ENCODE peak calls at places on chromosomes 5 and 9, in ten cellular contexts. C is HCT116; M is astrocyte; E is CD8-positive, alpha-beta T cell; A is endothelial cell; J is A549; F is gastrocnemius medialis; Y is right lobe of liver; H is adrenal gland; N is foreskin fibroblast. L is an unnamed sample.

GRCh38 chr5:61641748-61642565 is 309.9 kb downstream of the ZSWIM6 start:
- DNase-seq in C (no peak), M (no peak), E (no peak), A (no peak), J (no peak), F (no peak), Y (no peak), H (no peak), N (peak), L (no peak)

GRCh38 chr5:57816108-57816507 is 333.5 kb upstream of the ACTBL2 start:
- DNase-seq in C (peak), M (peak), E (no peak), A (no peak), J (peak), F (no peak), Y (no peak), H (no peak), N (peak), L (peak)

GRCh38 chr9:79742145-79742820 is 170.5 kb downstream of the TLE4 start:
- DNase-seq in C (no peak), M (peak), E (no peak), A (no peak), J (no peak), F (no peak), Y (no peak), H (no peak), N (no peak), L (no peak)

GRCh38 chr5:39506216-39506615 is 81.4 kb upstream of the DAB2 start:
- DNase-seq in C (no peak), M (no peak), E (no peak), A (no peak), J (no peak), F (no peak), Y (no peak), H (no peak), N (no peak), L (no peak)

GRCh38 chr9:14314424-14314928 is 535 bp upstream of the NFIB start:
- DNase-seq in C (peak), M (peak), E (no peak), A (peak), J (peak), F (peak), Y (peak), H (peak), N (peak), L (no peak)

GRCh38 chr9:4138180-4138579 is 161.7 kb downstream of the GLIS3 start:
- DNase-seq in C (no peak), M (no peak), E (no peak), A (no peak), J (no peak), F (no peak), Y (no peak), H (no peak), N (no peak), L (no peak)

GRCh38 chr5:140794594-140795258 is at the start of gene PCDHA2:
- DNase-seq in C (no peak), M (no peak), E (no peak), A (no peak), J (peak), F (no peak), Y (no peak), H (no peak), N (no peak), L (no peak)

GRCh38 chr5:116231288-116231687 is 146.5 kb downstream of the COMMD10 start:
- DNase-seq in C (no peak), M (no peak), E (no peak), A (no peak), J (no peak), F (no peak), Y (no peak), H (no peak), N (no peak), L (no peak)

GRCh38 chr9:99365233-99365980 is 143.3 kb downstream of the SEC61B start:
- DNase-seq in C (no peak), M (peak), E (no peak), A (no peak), J (no peak), F (no peak), Y (no peak), H (no peak), N (peak), L (no peak)

GRCh38 chr9:21455320-21455719 is 15.1 kb downstream of the IFNA1 start:
- DNase-seq in C (peak), M (no peak), E (no peak), A (peak), J (peak), F (no peak), Y (no peak), H (no peak), N (peak), L (no peak)

GRCh38 chr9:115006660-115007059 is 76.3 kb upstream of the TNFSF8 start:
- DNase-seq in C (no peak), M (peak), E (no peak), A (no peak), J (no peak), F (no peak), Y (no peak), H (no peak), N (peak), L (no peak)

GRCh38 chr9:137218754-137219271 is 3.2 kb downstream of the RNF208 start:
- DNase-seq in C (no peak), M (peak), E (no peak), A (no peak), J (peak), F (no peak), Y (no peak), H (peak), N (peak), L (no peak)

GRCh38 chr5:14147210-14147609 is 4.1 kb downstream of the TRIO start:
- DNase-seq in C (no peak), M (no peak), E (no peak), A (no peak), J (no peak), F (no peak), Y (no peak), H (no peak), N (no peak), L (no peak)

GRCh38 chr5:132008961-132009680 is 2.3 kb downstream of the ACSL6 start:
- DNase-seq in C (no peak), M (no peak), E (no peak), A (no peak), J (no peak), F (peak), Y (no peak), H (peak), N (no peak), L (no peak)

GRCh38 chr5:56481147-56481997 is 248.2 kb upstream of the ANKRD55 start:
- DNase-seq in C (no peak), M (no peak), E (peak), A (peak), J (peak), F (peak), Y (peak), H (peak), N (peak), L (no peak)

GRCh38 chr5:81837667-81838306 is 86.9 kb upstream of the SSBP2 start:
- DNase-seq in C (no peak), M (no peak), E (no peak), A (no peak), J (no peak), F (no peak), Y (no peak), H (no peak), N (no peak), L (no peak)

GRCh38 chr9:130421802-130422276 is 22.9 kb upstream of the ASS1 start:
- DNase-seq in C (no peak), M (peak), E (no peak), A (no peak), J (no peak), F (no peak), Y (no peak), H (no peak), N (peak), L (no peak)

GRCh38 chr5:28254846-28255245 is 1216.5 kb upstream of the CDH9 start:
- DNase-seq in C (no peak), M (peak), E (no peak), A (no peak), J (no peak), F (no peak), Y (no peak), H (no peak), N (no peak), L (no peak)

GRCh38 chr5:32584651-32585050 is 706 bp upstream of the SUB1 start:
- DNase-seq in C (no peak), M (no peak), E (no peak), A (no peak), J (no peak), F (no peak), Y (no peak), H (no peak), N (no peak), L (no peak)

GRCh38 chr5:65926893-65927292 is 518 bp downstream of the ERBIN start:
- DNase-seq in C (no peak), M (no peak), E (peak), A (no peak), J (no peak), F (no peak), Y (no peak), H (peak), N (peak), L (no peak)

GRCh38 chr5:77337716-77338115 is 127.2 kb downstream of the PDE8B start:
- DNase-seq in C (no peak), M (no peak), E (no peak), A (no peak), J (no peak), F (no peak), Y (no peak), H (no peak), N (no peak), L (no peak)

GRCh38 chr5:143471041-143471509 is 67.6 kb upstream of the NR3C1 start:
- DNase-seq in C (no peak), M (peak), E (no peak), A (no peak), J (no peak), F (no peak), Y (no peak), H (no peak), N (peak), L (peak)

GRCh38 chr9:34510506-34511159 is 12.2 kb downstream of the ENHO start:
- DNase-seq in C (no peak), M (no peak), E (no peak), A (no peak), J (no peak), F (no peak), Y (no peak), H (no peak), N (no peak), L (no peak)

DNA sequence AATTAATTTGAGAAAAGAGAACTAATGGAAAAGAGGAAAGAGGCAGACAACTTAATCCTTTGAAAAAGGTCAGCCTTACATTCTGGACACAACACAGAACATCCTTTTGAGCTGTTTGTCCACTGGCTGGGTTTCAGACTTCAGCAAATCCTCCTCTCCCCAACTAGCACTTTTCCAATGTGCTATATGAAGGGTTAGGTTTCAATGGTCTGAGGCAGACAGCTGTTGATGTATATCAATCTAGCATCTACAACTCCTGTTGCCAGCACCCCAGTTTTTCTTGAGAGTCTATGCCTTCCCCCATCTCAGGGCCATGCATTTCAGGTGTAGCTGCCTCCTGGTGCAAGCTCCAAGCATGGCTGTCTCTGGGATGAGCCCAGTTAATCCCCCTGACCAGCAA is 174.2 kb downstream of the TRIM32 start:
- DNase-seq in C (no peak), M (no peak), E (no peak), A (no peak), J (no peak), F (no peak), Y (no peak), H (no peak), N (no peak), L (no peak)
- TF ChIP-seq CTCF in C (no peak), M (no peak), E (no peak), A (no peak), J (no peak), F (no peak), Y (no peak), H (no peak), N (no peak), L (no peak)

GRCh38 chr5:90386099-90386710 is 23.4 kb downstream of the CETN3 start:
- DNase-seq in C (peak), M (peak), E (no peak), A (no peak), J (no peak), F (no peak), Y (no peak), H (no peak), N (peak), L (no peak)
- TF ChIP-seq CTCF in C (peak), M (peak), E (peak), A (peak), J (peak), F (no peak), Y (peak), H (peak), N (peak), L (peak)

GRCh38 chr5:16550316-16550952 is 66.4 kb downstream of the RETREG1 start:
- DNase-seq in C (peak), M (peak), E (peak), A (peak), J (peak), F (peak), Y (no peak), H (no peak), N (peak), L (no peak)
- TF ChIP-seq CTCF in C (peak), M (peak), E (peak), A (peak), J (peak), F (peak), Y (peak), H (peak), N (peak), L (peak)

GRCh38 chr9:109191746-109192145 is 24.7 kb upstream of the FRRS1L start:
- DNase-seq in C (no peak), M (no peak), E (no peak), A (no peak), J (no peak), F (no peak), Y (no peak), H (no peak), N (no peak), L (no peak)

GRCh38 chr9:109194157-109194556 is 27.1 kb upstream of the FRRS1L start:
- DNase-seq in C (no peak), M (peak), E (no peak), A (no peak), J (no peak), F (no peak), Y (no peak), H (no peak), N (peak), L (no peak)

GRCh38 chr9:109186857-109187256 is 19.8 kb upstream of the FRRS1L start:
- DNase-seq in C (no peak), M (no peak), E (no peak), A (no peak), J (no peak), F (no peak), Y (no peak), H (no peak), N (no peak), L (no peak)

GRCh38 chr9:109190151-109190550 is 23.1 kb upstream of the FRRS1L start:
- DNase-seq in C (no peak), M (peak), E (no peak), A (no peak), J (no peak), F (no peak), Y (no peak), H (no peak), N (no peak), L (no peak)

GRCh38 chr9:109192732-109193361 is 25.8 kb upstream of the FRRS1L start:
- DNase-seq in C (peak), M (no peak), E (no peak), A (peak), J (peak), F (no peak), Y (no peak), H (peak), N (no peak), L (no peak)
- TF ChIP-seq CTCF in C (peak), M (peak), E (no peak), A (no peak), J (peak), F (no peak), Y (peak), H (peak), N (peak), L (peak)

GRCh38 chr9:90299963-90300362 is 342.7 kb downstream of the DIRAS2 start:
- DNase-seq in C (no peak), M (no peak), E (no peak), A (no peak), J (no peak), F (no peak), Y (no peak), H (no peak), N (no peak), L (no peak)

GRCh38 chr9:90306118-90306517 is 336.5 kb downstream of the DIRAS2 start:
- DNase-seq in C (no peak), M (no peak), E (no peak), A (no peak), J (no peak), F (no peak), Y (no peak), H (no peak), N (no peak), L (no peak)

GRCh38 chr9:90307177-90307833 is 335.3 kb downstream of the DIRAS2 start:
- DNase-seq in C (no peak), M (peak), E (no peak), A (no peak), J (no peak), F (no peak), Y (no peak), H (no peak), N (no peak), L (no peak)

GRCh38 chr9:90300901-90301688 is 341.5 kb downstream of the DIRAS2 start:
- DNase-seq in C (peak), M (peak), E (no peak), A (no peak), J (peak), F (no peak), Y (no peak), H (no peak), N (peak), L (peak)

GRCh38 chr9:90303653-90304052 is 339.0 kb downstream of the DIRAS2 start:
- DNase-seq in C (no peak), M (no peak), E (no peak), A (no peak), J (no peak), F (no peak), Y (no peak), H (no peak), N (no peak), L (no peak)
- TF ChIP-seq CTCF in C (no peak), M (no peak), E (no peak), A (no peak), J (no peak), F (no peak), Y (no peak), H (no peak), N (no peak), L (no peak)

DNA sequence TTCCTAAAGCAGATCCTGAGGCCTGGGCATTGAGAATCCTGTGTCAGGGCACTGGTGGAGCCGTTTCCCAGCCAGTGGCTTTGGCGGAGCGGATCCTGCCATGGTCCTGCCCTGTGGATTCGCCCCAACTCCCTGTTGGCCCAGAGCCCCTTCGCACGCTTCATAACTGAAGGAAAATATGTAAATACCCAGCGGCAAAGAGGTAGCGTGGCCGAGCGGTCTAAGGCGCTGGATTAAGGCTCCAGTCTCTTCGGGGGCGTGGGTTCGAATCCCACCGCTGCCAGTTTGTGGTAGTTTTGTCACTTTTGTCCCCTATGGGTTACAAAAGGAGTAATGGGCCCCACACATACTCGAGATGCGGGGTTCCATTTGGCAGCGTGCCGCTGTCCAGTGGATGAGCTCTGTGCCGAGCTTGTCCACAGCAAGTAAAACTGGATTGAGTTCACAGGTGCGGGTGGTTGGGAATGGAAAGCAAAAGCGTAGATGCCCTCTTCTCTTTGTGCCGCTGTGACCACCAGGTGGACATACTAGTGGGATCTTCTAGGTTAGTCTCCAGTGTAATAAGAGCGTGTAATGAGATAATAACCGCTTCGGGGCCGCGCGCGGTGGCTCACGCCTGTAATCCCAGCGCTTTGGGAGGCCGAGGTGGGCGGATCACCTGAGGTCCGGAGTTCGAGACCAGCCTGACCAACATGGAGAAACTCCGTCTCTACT is 17.3 kb downstream of the TRIM7 start:
- DNase-seq in C (peak), M (peak), E (peak), A (peak), J (no peak), F (peak), Y (no peak), H (peak), N (peak), L (no peak)
- TF ChIP-seq CTCF in C (peak), M (no peak), E (no peak), A (no peak), J (peak), F (peak), Y (peak), H (no peak), N (no peak), L (peak)

GRCh38 chr5:126777257-126777973 is 479 bp downstream of the LMNB1 start:
- DNase-seq in C (no peak), M (peak), E (peak), A (peak), J (no peak), F (peak), Y (peak), H (peak), N (peak), L (no peak)
- TF ChIP-seq CTCF in C (no peak), M (no peak), E (no peak), A (no peak), J (peak), F (peak), Y (no peak), H (no peak), N (peak), L (no peak)

GRCh38 chr5:125578551-125578950 is 832.1 kb upstream of the ZNF608 start:
- DNase-seq in C (no peak), M (peak), E (no peak), A (no peak), J (no peak), F (no peak), Y (no peak), H (no peak), N (no peak), L (no peak)

GRCh38 chr5:125576823-125577222 is 830.4 kb upstream of the ZNF608 start:
- DNase-seq in C (no peak), M (no peak), E (no peak), A (no peak), J (no peak), F (no peak), Y (no peak), H (no peak), N (no peak), L (no peak)

DNA sequence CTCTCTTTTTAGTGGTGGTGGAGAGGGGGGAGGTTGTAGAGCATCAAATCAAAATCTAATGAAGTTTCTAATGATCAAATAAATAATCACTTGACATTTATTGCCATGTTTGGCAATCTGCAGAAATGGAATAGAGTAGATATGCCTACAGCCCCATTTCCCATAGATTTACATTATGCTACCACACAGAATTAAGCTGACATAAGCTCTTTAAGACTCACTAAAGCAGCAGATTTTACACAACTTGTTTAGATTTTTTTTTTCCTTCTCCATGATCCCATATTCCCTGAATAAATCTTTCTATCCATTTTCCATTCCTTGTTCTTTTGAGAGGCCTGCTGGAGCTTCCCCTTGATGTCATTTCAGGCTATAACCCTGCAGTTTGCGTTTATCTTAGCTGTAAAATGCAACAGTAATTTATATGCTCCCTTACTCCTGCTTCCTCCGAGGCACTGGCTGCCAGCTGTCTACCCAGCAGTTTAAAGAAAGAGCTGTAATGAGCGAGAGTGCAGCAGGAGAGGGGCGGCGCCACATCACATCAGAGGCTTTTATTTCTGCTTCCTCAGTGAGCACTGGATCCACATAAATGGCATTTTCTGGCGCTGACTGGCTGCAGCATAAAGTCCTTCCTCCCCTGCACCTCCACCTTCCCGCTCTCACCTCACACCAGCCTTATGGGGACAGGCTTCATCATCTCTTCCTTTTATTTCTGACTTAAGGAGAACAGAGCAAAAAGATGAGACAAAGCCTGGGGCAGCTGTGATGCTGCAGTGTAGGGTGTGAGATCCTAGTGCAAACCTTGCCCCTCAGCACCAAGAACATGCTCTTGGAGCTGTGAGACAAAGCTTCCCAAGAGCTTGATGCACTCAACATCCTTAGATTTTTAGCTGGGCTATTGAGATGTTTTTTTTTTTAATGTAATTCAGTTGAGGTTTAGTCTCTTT is 829.4 kb upstream of the ZNF608 start:
- DNase-seq in C (no peak), M (no peak), E (no peak), A (no peak), J (no peak), F (no peak), Y (no peak), H (no peak), N (peak), L (no peak)
- TF ChIP-seq CTCF in C (no peak), M (no peak), E (no peak), A (no peak), J (no peak), F (no peak), Y (no peak), H (no peak), N (no peak), L (no peak)